ENCODE peak calls at places on chromosome 3, in six cellular contexts. H is IMR-90, R is hepatocyte, B is neural progenitor cell, Q is fibroblast of lung, J is PC-9. U is an unnamed sample.

GRCh38 chr3:174253940-174254339 is 605.2 kb upstream of the NAALADL2 start:
- DNase-seq in J (no peak), B (no peak), Q (no peak), H (no peak), R (no peak), U (no peak)

GRCh38 chr3:174857301-174857700 is 1.8 kb upstream of the NAALADL2 start:
- DNase-seq in J (no peak), B (no peak), H (no peak), R (no peak), Q (no peak), U (no peak)

GRCh38 chr3:177713921-177714900 is 516.9 kb upstream of the TBL1XR1 start:
- DNase-seq in R (no peak), B (peak), Q (no peak), J (no peak), H (no peak), U (no peak)

GRCh38 chr3:49415931-49416601 is 3.8 kb downstream of the TCTA start:
- DNase-seq in J (no peak), R (no peak), B (no peak), H (no peak), Q (no peak), U (no peak)

GRCh38 chr3:151431940-151432339 is 28.9 kb downstream of the IGSF10 start:
- DNase-seq in Q (peak), H (peak), J (peak), B (no peak), R (no peak), U (peak)

GRCh38 chr3:128884992-128885391 is 5.6 kb downstream of the ACAD9 start:
- DNase-seq in J (no peak), R (no peak), B (no peak), H (no peak), Q (no peak), U (no peak)

GRCh38 chr3:23406576-23406975 is 203.4 kb downstream of the UBE2E2 start:
- DNase-seq in B (no peak), H (peak), Q (no peak), R (no peak), J (peak), U (no peak)

GRCh38 chr3:134326760-134327593 is 47.3 kb downstream of the AMOTL2 start:
- DNase-seq in R (peak), Q (peak), J (peak), B (peak), H (peak), U (no peak)

GRCh38 chr3:128060473-128061381 is 8.5 kb downstream of the SEC61A1 start:
- DNase-seq in R (no peak), Q (peak), J (no peak), H (peak), B (no peak), U (peak)

GRCh38 chr3:13173186-13173585 is 100.0 kb upstream of the IQSEC1 start:
- DNase-seq in R (no peak), J (no peak), H (no peak), B (no peak), Q (no peak), U (no peak)

GRCh38 chr3:112644453-112644852 is 3.5 kb upstream of the CCDC80 start:
- DNase-seq in B (no peak), Q (no peak), J (no peak), H (no peak), R (no peak), U (no peak)

GRCh38 chr3:45553469-45553974 is 41.0 kb upstream of the LIMD1 start:
- DNase-seq in Q (peak), B (no peak), J (peak), R (peak), H (peak), U (no peak)

GRCh38 chr3:36679384-36680200 is 84.8 kb downstream of the DCLK3 start:
- DNase-seq in J (peak), B (no peak), Q (peak), H (peak), R (no peak), U (peak)

GRCh38 chr3:122944671-122945151 is 82.9 kb downstream of the SEMA5B start:
- DNase-seq in R (no peak), Q (peak), J (no peak), B (no peak), H (no peak), U (no peak)

GRCh38 chr3:131454501-131454900 is 48.3 kb downstream of the MRPL3 start:
- DNase-seq in B (no peak), R (no peak), J (no peak), H (peak), Q (peak), U (no peak)

GRCh38 chr3:69121950-69122349 is 445 bp downstream of the LMOD3 start:
- DNase-seq in R (no peak), J (no peak), Q (no peak), H (no peak), B (no peak), U (no peak)

GRCh38 chr3:131608296-131608695 is 105.5 kb upstream of the MRPL3 start:
- DNase-seq in R (no peak), B (no peak), J (no peak), Q (no peak), H (no peak), U (no peak)

GRCh38 chr3:81242871-81243270 is 518.6 kb downstream of the GBE1 start:
- DNase-seq in H (peak), R (no peak), J (no peak), Q (peak), B (no peak), U (no peak)

GRCh38 chr3:59321881-59322540 is 272.2 kb upstream of the CFAP20DC start:
- DNase-seq in R (no peak), H (no peak), Q (peak), J (no peak), B (no peak), U (no peak)

GRCh38 chr3:192947421-192947820 is 29.8 kb upstream of the MB21D2 start:
- DNase-seq in J (no peak), B (no peak), H (peak), Q (peak), R (no peak), U (no peak)

GRCh38 chr3:129312671-129313414 is 34.2 kb downstream of the HMCES start:
- DNase-seq in B (no peak), R (no peak), Q (no peak), J (no peak), H (peak), U (no peak)

GRCh38 chr3:110881069-110881468 is 190.5 kb upstream of the NECTIN3 start:
- DNase-seq in Q (peak), J (no peak), B (peak), R (peak), H (peak), U (no peak)

GRCh38 chr3:111278961-111279360 is 207.3 kb downstream of the NECTIN3 start:
- DNase-seq in J (no peak), Q (no peak), R (no peak), H (no peak), B (no peak), U (no peak)

GRCh38 chr3:172317984-172318383 is 130.3 kb downstream of the GHSR start:
- DNase-seq in B (no peak), H (peak), Q (peak), R (no peak), J (peak), U (peak)

GRCh38 chr3:41320953-41321641 is 121.8 kb downstream of the CTNNB1 start:
- DNase-seq in Q (no peak), H (no peak), B (no peak), R (no peak), J (no peak), U (no peak)

GRCh38 chr3:140062461-140062860 is 127.5 kb downstream of the CLSTN2 start:
- DNase-seq in J (no peak), R (no peak), B (no peak), H (no peak), Q (no peak), U (no peak)

GRCh38 chr3:16374047-16375019 is 109.3 kb downstream of the OXNAD1 start:
- DNase-seq in H (no peak), J (no peak), B (no peak), R (no peak), Q (no peak), U (no peak)

GRCh38 chr3:39917060-39917773 is 107.8 kb downstream of the MYRIP start:
- DNase-seq in J (no peak), R (no peak), Q (peak), H (no peak), B (no peak), U (no peak)

GRCh38 chr3:160090653-160091052 is 102.0 kb downstream of the IL12A start:
- DNase-seq in B (no peak), H (no peak), Q (no peak), J (no peak), R (no peak), U (no peak)

GRCh38 chr3:126340596-126340942 is 16.6 kb downstream of the KLF15 start:
- DNase-seq in R (no peak), B (no peak), J (no peak), H (no peak), Q (no peak), U (no peak)

GRCh38 chr3:97942801-97943546 is 29.3 kb downstream of the RIOX2 start:
- DNase-seq in R (no peak), Q (no peak), H (no peak), J (no peak), B (no peak), U (no peak)

GRCh38 chr3:187702507-187703033 is at the start of gene RTP2:
- DNase-seq in H (no peak), Q (no peak), B (no peak), J (no peak), R (no peak), U (no peak)

GRCh38 chr3:196440696-196441095 is 8.5 kb upstream of the UBXN7 start:
- DNase-seq in J (no peak), Q (no peak), R (no peak), H (peak), B (no peak), U (no peak)

GRCh38 chr3:149752788-149753136 is 473 bp upstream of the COMMD2 start:
- DNase-seq in Q (no peak), R (no peak), J (no peak), H (no peak), B (no peak), U (no peak)
- H2AFZ ChIP-seq in Q (peak), R (peak), J (peak), H (peak), B (peak), U (peak)

DNA sequence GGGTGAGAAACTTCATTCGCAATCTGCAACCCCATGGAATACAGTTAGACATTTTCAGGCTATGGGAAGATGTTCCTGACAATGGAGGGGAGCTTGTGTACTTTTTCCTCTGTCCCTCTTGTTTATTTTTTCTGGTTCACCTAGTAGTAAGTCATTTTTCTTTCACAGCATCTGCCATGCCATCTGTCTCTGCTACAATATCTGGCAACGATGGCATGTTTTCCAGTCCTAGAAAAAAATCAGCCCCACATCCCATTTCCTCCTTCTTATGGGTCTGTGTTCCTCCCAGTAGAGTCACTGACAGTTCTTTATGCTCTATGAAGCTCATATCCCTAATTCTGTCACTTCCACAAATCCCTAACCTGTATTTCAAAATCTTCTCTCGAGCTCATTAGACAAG is 76.0 kb downstream of the SSR3 start:
- DNase-seq in Q (no peak), R (no peak), H (no peak), J (no peak), B (no peak), U (no peak)
- H3K27ac ChIP-seq in Q (no peak), R (no peak), H (no peak), J (no peak), B (no peak), U (no peak)

GRCh38 chr3:42678447-42678846 is 6.9 kb upstream of the KLHL40 start:
- DNase-seq in B (no peak), R (no peak), H (no peak), Q (no peak), J (no peak), U (no peak)
- H3K4me3 ChIP-seq in B (no peak), R (no peak), H (no peak), Q (no peak), J (no peak), U (no peak)

GRCh38 chr3:32226875-32227500 is 11.5 kb upstream of the CMTM8 start:
- DNase-seq in B (no peak), H (peak), J (peak), R (no peak), Q (peak), U (peak)
- H2AFZ ChIP-seq in B (no peak), H (no peak), J (no peak), R (no peak), Q (no peak), U (no peak)

DNA sequence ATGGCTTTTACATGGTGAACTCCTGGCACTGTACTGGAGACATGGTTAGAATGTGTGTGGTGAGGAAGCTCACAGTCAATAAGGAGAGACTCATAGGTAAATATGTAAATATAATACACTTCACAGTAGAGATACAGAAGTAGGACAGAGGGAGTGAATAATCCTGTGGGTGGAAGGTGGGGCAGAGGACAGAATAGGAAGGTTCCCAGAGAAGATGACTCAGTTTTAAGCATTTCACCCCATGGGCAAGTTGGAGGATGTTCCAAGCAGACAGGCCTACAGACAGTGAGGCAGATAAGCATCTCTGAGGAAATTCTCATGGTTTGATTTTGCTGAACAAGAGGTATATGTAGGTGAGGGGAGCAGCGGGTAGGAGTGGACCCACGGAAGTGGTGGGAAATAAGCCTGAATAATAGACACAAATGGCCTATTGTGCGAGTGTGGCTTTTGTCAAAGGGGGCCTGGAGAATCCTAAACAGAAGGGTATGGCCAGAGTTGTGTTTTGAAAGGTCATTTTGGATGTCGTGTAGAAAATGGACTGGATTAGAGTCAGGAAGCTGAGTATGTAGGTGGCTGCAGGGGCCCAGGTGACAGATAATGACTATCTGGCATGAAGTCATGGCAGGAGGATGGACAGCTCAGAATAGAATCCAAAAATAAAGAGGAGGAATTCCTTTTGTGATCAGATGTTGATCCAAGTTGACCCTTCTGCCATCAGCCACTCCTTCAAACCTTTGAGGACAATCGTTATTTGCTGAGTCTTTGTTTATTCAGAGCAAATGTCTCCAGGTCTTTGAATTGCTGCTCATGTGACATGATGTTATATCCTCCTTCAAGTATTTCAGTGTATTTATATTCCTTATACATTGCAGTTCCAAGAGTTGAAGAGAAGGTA is 97.3 kb upstream of the THRB start:
- DNase-seq in J (peak), Q (peak), H (no peak), R (no peak), B (no peak), U (peak)
- H3K27ac ChIP-seq in J (peak), Q (no peak), H (no peak), R (peak), B (no peak), U (peak)

DNA sequence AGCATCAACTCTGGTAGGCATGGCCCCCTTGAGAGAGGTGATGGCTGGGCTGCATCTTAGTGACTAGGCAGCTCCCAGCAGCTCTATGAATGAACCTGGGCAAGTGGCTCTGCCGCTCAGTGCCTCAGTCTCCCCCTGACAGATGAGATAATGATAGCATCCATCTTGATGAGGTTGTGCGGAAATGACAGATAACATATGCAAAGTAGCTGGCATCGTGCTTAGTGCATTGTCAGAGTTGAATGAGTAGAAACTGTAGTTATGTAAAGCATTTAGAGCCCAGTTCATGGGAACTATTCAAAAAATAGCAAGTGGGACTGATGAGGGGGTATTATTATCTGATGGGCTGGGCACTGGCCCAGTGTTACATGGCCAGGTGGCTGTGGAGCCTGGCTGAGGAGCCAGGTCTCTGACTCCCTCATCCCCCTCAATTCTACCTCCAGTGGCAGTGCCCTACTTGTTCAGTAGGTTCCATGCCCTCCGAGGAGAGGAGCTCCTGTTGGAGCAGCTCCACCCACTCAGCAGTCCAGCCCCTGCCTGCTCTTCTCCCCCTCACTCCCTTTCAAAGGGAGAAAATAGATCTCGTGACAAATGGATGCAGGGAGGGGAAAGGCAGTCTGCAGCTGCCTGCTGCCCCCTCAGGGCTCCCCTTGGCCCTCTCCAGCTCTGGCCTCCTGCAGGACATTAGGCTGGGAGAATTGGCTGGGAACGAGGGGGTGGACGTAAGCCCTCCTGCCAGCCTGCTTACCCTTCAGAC is 6.6 kb downstream of the PRKCD start:
- DNase-seq in H (no peak), R (no peak), B (peak), J (no peak), Q (peak), U (no peak)
- H3K4me3 ChIP-seq in H (no peak), R (no peak), B (no peak), J (no peak), Q (no peak), U (no peak)

GRCh38 chr3:33218072-33218445 is 551 bp downstream of the SUSD5 start:
- DNase-seq in Q (peak), H (no peak), J (no peak), B (peak), R (no peak), U (no peak)
- H2AFZ ChIP-seq in Q (no peak), H (peak), J (no peak), B (peak), R (peak), U (no peak)

GRCh38 chr3:107208796-107209195 is 168.4 kb upstream of the CCDC54 start:
- DNase-seq in R (no peak), Q (no peak), H (peak), B (no peak), J (no peak), U (no peak)

GRCh38 chr3:107206945-107207344 is 170.3 kb upstream of the CCDC54 start:
- DNase-seq in Q (no peak), J (no peak), B (no peak), R (no peak), H (no peak), U (no peak)

GRCh38 chr3:107208100-107208499 is 169.1 kb upstream of the CCDC54 start:
- DNase-seq in B (peak), R (peak), Q (peak), J (peak), H (peak), U (no peak)

GRCh38 chr3:107211608-107212007 is 165.6 kb upstream of the CCDC54 start:
- DNase-seq in B (no peak), R (no peak), H (no peak), J (no peak), Q (no peak), U (no peak)

DNA sequence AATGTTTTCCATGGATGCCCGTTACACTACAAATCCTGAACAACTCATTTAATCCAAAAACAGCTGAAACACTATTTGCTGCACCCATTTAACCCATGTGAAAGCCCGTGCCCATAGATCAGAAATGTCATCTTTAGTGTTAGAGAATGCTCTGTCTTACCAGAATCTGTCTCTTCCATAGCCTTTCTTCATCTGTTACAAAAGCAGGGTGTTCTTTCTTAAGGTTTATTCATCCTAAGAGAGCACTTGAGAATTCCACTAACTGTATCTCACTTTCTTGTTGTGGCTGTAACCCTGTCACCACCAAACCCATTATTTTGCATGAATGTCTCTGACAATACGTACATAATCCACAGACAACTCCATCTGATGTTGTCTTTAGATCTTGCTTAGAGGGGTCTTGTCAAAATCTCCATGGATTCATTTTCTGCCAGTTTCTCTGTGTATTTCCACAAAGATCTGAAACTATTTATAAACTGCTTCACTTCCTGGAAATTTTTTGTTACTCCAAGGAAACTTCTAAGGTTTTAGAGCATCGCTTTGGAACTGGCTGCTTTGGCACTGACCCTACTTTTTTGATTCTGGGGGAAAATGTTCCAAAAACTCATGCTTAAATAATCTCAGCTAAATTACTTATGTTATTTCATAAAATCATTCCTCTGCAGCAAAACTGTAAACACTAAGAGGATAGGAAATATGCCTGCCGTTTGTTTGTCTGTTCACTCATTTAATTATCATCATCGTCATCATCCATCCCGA is 167.8 kb upstream of the CCDC54 start:
- DNase-seq in J (no peak), H (no peak), R (no peak), B (no peak), Q (no peak), U (no peak)
- H3K27ac ChIP-seq in J (peak), H (peak), R (peak), B (no peak), Q (peak), U (no peak)

U was measured in keratinocyte.